ENCODE peak calls at places on chromosomes 16 and 17, in six cellular contexts. F is AG08395, M is left ventricle myocardium inferior, P is NCI-H1105 treated with DMSO at 0.1 percent for 48 hours, L is GDM1, B is ELF-1. I is an unnamed sample.

GRCh38 chr16:49499018-49499785 is 125.6 kb downstream of the C16orf78 start:
- DNase-seq in F (no peak), B (no peak), M (no peak), P (no peak), L (no peak), I (no peak)

GRCh38 chr17:17500999-17501605 is 4.9 kb upstream of the RASD1 start:
- DNase-seq in F (no peak), L (no peak), M (no peak), P (no peak), B (no peak), I (no peak)

GRCh38 chr16:14331020-14331419 is 259.9 kb downstream of the MRTFB start:
- DNase-seq in M (no peak), F (no peak), B (no peak), L (no peak), P (no peak), I (no peak)

GRCh38 chr17:82065193-82065637 is 389 bp downstream of the DUS1L start:
- DNase-seq in P (no peak), L (no peak), B (no peak), F (peak), M (no peak), I (no peak)

GRCh38 chr17:13925579-13925978 is 143.7 kb upstream of the COX10 start:
- DNase-seq in B (no peak), P (no peak), F (no peak), L (no peak), M (no peak), I (no peak)

GRCh38 chr16:86232496-86232895 is 277.8 kb upstream of the FOXF1 start:
- DNase-seq in F (no peak), L (no peak), M (no peak), B (no peak), P (no peak), I (no peak)

GRCh38 chr17:42773290-42774035 is at the start of gene VPS25:
- DNase-seq in F (peak), L (peak), M (peak), B (peak), P (peak), I (peak)

GRCh38 chr17:76948301-76948700 is 80.1 kb downstream of the MGAT5B start:
- DNase-seq in B (no peak), F (no peak), M (no peak), P (no peak), L (no peak), I (no peak)

GRCh38 chr16:20611350-20611902 is 35.3 kb upstream of the ACSM2B start:
- DNase-seq in P (peak), B (no peak), L (no peak), M (peak), F (no peak), I (no peak)

GRCh38 chr16:4796982-4797804 is 2.0 kb downstream of the SMIM22 start:
- DNase-seq in P (no peak), B (no peak), M (no peak), F (no peak), L (no peak), I (no peak)

GRCh38 chr17:4230142-4230541 is 33.6 kb downstream of the ANKFY1 start:
- DNase-seq in P (no peak), L (no peak), B (peak), F (peak), M (no peak), I (peak)

GRCh38 chr17:79628861-79629547 is 18.2 kb upstream of the RBFOX3 start:
- DNase-seq in F (no peak), B (no peak), P (no peak), M (no peak), L (no peak), I (peak)

GRCh38 chr17:64411999-64412771 is 21.5 kb upstream of the PECAM1 start:
- DNase-seq in M (peak), B (peak), F (peak), L (peak), P (no peak), I (peak)

GRCh38 chr17:74919440-74920305 is 3.4 kb downstream of the USH1G start:
- DNase-seq in M (no peak), L (no peak), F (peak), B (peak), P (no peak), I (peak)

GRCh38 chr17:2215616-2216364 is 87.8 kb downstream of the SMG6 start:
- DNase-seq in F (peak), M (peak), B (peak), P (no peak), L (peak), I (peak)

GRCh38 chr17:81086789-81087551 is 52.0 kb downstream of the BAIAP2 start:
- DNase-seq in M (no peak), B (no peak), F (no peak), L (no peak), P (no peak), I (no peak)

GRCh38 chr16:17397499-17397891 is 73.3 kb downstream of the XYLT1 start:
- DNase-seq in L (no peak), B (no peak), M (no peak), F (peak), P (peak), I (no peak)

GRCh38 chr17:76909971-76910760 is 42.0 kb downstream of the MGAT5B start:
- DNase-seq in F (peak), B (peak), L (no peak), P (no peak), M (peak), I (peak)

GRCh38 chr16:30741461-30741914 is 6.7 kb upstream of the PHKG2 start:
- DNase-seq in L (no peak), B (peak), F (peak), M (no peak), P (no peak), I (no peak)

GRCh38 chr16:88005148-88005547 is 53.9 kb downstream of the BANP start:
- DNase-seq in F (no peak), M (no peak), L (no peak), B (peak), P (no peak), I (peak)